ENCODE peak calls at places on chromosomes 3 and 15, in four cellular contexts. Z is progenitor cell of endocrine pancreas, C is AG04450, J is WTC11. U is an unnamed sample.

GRCh38 chr3:30258426-30259392 is 347.7 kb upstream of the TGFBR2 start:
- DNase-seq in Z (no peak), C (no peak), J (no peak), U (no peak)

GRCh38 chr15:48777645-48778337 is 33.1 kb downstream of the CEP152 start:
- DNase-seq in Z (no peak), C (no peak), J (no peak), U (no peak)

GRCh38 chr3:10015476-10015904 is 10.7 kb upstream of the FANCD2 start:
- DNase-seq in Z (no peak), C (peak; percentile 97), J (no peak), U (no peak)

GRCh38 chr15:98900382-98900781 is 107.2 kb downstream of the PGPEP1L start:
- DNase-seq in Z (no peak), C (no peak), J (no peak), U (no peak)

GRCh38 chr3:11165457-11165856 is 11.2 kb downstream of the HRH1 start:
- DNase-seq in Z (no peak), C (no peak), J (no peak), U (no peak)

GRCh38 chr15:98727115-98728040 is 79.0 kb downstream of the IGF1R start:
- DNase-seq in Z (peak; percentile 61), C (peak; percentile 79), J (peak; percentile 76), U (no peak)

GRCh38 chr15:39657714-39658113 is 76.8 kb downstream of the THBS1 start:
- DNase-seq in Z (no peak), C (peak; percentile 20), J (no peak), U (no peak)

GRCh38 chr3:123419850-123420292 is 29.0 kb downstream of the ADCY5 start:
- DNase-seq in Z (no peak), C (no peak), J (no peak), U (no peak)

GRCh38 chr3:142962520-142963265 is 781 bp downstream of the PAQR9 start:
- DNase-seq in Z (no peak), C (no peak), J (peak; percentile 45), U (no peak)

GRCh38 chr3:104349836-104350235 is 1016.9 kb upstream of the ALCAM start:
- DNase-seq in Z (no peak), C (no peak), J (no peak), U (no peak)

GRCh38 chr3:187770224-187770623 is 25.0 kb upstream of the BCL6 start:
- DNase-seq in Z (no peak), C (no peak), J (no peak), U (no peak)

GRCh38 chr15:58401276-58401675 is 30.5 kb upstream of the LIPC start:
- DNase-seq in Z (no peak), C (no peak), J (no peak), U (no peak)

GRCh38 chr3:185847506-185847905 is 22.7 kb upstream of the IGF2BP2 start:
- DNase-seq in Z (no peak), C (no peak), J (no peak), U (no peak)

GRCh38 chr3:8627949-8628348 is 16.6 kb downstream of the SSUH2 start:
- DNase-seq in Z (no peak), C (no peak), J (no peak), U (no peak)

GRCh38 chr15:39397883-39398282 is 183.0 kb upstream of the THBS1 start:
- DNase-seq in Z (no peak), C (no peak), J (no peak), U (no peak)

GRCh38 chr15:78077053-78077859 is at the start of gene TBC1D2B:
- DNase-seq in Z (peak; percentile 56), C (no peak), J (peak; percentile 76), U (peak; percentile 68)

GRCh38 chr15:78075490-78076230 is 1.9 kb downstream of the TBC1D2B start:
- DNase-seq in Z (no peak), C (peak; percentile 73), J (peak; percentile 33), U (no peak)

GRCh38 chr15:78077860-78078187 is 313 bp upstream of the TBC1D2B start:
- DNase-seq in Z (no peak), C (no peak), J (no peak), U (no peak)

GRCh38 chr15:78079296-78080087 is 2.0 kb upstream of the TBC1D2B start:
- DNase-seq in Z (no peak), C (no peak), J (no peak), U (no peak)

DNA sequence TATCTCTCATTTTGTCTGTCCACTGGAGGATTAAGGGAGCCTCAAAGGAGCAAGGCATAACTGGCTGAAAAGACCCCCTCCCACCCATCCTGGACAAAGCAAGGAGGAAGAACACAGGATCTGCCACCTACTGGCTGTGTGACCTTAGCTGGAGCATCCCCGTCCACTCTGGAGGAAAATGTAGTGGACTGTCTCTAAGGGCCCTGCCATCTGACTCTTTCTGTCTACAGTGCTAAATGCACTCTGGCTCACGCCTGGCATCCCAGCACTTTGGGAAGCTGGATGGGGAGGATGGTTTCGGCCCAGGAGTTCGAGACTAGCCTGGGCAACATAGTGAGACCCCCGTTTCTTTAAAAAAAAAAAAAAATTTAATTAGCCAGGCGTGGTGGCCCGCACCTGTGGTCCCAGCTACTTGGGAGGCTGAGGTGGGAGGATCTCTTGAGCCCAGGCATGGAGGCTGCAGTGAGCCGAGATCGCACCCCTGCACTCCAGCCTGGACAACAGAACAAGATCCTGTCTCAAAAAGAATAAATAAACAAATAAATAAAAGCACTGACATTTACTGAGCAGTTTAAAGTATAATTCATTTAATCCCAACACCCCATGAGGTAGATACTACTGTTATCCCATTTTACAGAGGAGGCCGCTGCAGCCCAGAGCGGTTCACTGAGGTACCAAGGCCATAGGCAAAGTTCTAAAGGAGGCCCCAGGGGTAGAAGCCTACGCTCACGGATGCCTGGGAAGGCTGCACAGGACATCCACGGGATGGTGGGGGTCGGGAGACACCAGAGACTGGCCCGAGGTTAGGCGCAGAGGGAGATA is 1.1 kb downstream of the TBC1D2B start:
- DNase-seq in Z (no peak), C (no peak), J (no peak), U (no peak)
- TF ChIP-seq CTCF in Z (no peak), C (peak; percentile 26), J (no peak), U (no peak)

GRCh38 chr15:84979651-84980050 is 2.0 kb upstream of the PDE8A start:
- DNase-seq in Z (no peak), C (no peak), J (peak; percentile 64), U (no peak)

GRCh38 chr15:84981711-84982300 is at the start of gene PDE8A:
- DNase-seq in Z (peak; percentile 29), C (no peak), J (peak; percentile 46), U (peak; percentile 58)

GRCh38 chr15:84982301-84982920 is 755 bp downstream of the PDE8A start:
- DNase-seq in Z (no peak), C (no peak), J (no peak), U (peak; percentile 41)

GRCh38 chr15:84980196-84981053 is 1.2 kb upstream of the PDE8A start:
- DNase-seq in Z (peak; percentile 78), C (peak; percentile 54), J (peak; percentile 89), U (peak; percentile 88)

GRCh38 chr15:84981054-84981710 is 474 bp upstream of the PDE8A start:
- DNase-seq in Z (peak; percentile 94), C (peak; percentile 91), J (peak; percentile 94), U (peak; percentile 98)
- TF ChIP-seq CTCF in Z (peak; percentile 46), C (no peak), J (no peak), U (no peak)

DNA sequence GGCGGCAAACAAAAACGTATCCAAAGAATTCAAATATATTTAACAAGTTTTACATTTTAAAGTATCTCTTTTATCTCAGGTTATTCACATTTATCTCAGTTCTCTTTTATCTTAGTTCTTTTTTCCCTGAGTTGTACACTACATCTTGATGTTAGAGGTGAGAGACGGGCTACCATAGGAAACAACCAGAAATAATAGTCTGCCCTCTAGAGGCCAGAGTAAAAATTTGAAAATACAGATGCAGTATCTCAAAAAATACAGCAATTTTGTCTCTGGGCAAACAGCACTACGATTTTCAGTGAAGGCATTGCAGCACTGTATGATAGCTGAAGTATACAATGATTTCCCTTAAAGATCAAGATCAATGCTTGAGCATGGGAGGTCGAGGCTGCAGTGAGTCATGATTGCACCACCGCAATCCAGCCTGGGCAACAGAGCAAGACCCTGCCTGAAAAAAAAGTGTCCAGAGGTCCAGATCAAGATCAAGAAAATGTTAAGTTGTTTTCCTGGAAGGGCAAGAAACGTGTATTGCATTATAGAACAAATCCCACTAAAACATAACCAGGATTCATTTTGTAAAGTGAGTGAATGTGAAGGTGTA is 82.6 kb upstream of the ATP11B start:
- DNase-seq in Z (no peak), C (no peak), J (no peak), U (no peak)
- TF ChIP-seq CTCF in Z (peak; percentile 70), C (peak; percentile 69), J (no peak), U (peak; percentile 19)

GRCh38 chr3:98617841-98618240 is 24.4 kb upstream of the CPOX start:
- DNase-seq in Z (no peak), C (no peak), J (no peak), U (no peak)

GRCh38 chr3:98608029-98608428 is 14.6 kb upstream of the CPOX start:
- DNase-seq in Z (no peak), C (no peak), J (no peak), U (no peak)

GRCh38 chr3:98612996-98613517 is 19.6 kb upstream of the CPOX start:
- DNase-seq in Z (no peak), C (no peak), J (no peak), U (no peak)

GRCh38 chr3:98613616-98614015 is 20.2 kb upstream of the CPOX start:
- DNase-seq in Z (no peak), C (no peak), J (no peak), U (no peak)

DNA sequence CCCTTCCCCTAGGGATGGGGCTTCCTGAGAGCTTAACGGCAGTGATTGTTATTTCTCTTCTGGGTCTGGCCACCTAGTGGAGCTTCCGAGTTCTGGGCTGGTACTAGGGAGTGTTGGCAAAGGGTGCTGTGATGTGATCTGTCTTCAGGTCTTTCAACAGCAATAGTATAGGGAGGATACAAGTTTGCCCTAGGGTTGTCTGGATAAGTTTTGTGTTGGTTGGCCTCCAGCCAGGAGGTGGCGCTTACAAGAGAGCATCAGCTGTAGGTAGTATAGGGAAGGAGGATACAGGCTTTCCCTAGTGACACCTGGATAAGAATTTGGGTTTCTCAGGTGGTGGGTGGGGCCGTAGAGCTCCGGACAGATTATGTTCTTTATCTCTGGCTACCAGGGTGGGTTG is 19.2 kb upstream of the CPOX start:
- DNase-seq in Z (no peak), C (no peak), J (peak; percentile 56), U (no peak)
- TF ChIP-seq CTCF in Z (no peak), C (no peak), J (peak; percentile 30), U (no peak)

DNA sequence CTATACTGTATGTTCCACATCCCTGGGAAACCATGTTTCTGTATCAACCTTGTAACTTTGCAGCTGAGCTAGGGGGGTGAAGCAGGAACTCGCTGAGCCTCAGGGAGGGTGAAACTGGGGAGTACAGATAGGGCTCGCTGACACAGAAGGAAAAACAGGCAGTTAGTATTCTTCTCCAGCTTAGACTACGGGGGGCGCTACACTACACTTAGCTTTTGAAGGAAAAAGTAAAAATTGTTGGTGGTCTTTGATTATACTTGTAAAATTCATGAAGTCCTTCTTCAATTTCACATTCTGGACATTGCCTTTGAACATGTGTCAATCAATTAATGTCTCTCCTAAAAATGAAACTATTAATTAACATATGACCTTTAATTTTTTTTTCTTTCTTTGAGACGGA is 73.5 kb upstream of the RGMA start:
- DNase-seq in Z (no peak), C (no peak), J (no peak), U (no peak)
- TF ChIP-seq CTCF in Z (no peak), C (no peak), J (no peak), U (no peak)

U was measured in activated B cell treated with CpG ODN at 0.5 μM for 24 hours.